ENCODE peak calls at places on chromosomes 2 and 18, in ten cellular contexts. C, K, H, O, R, P, U, I, J and V are unnamed samples.

GRCh38 chr2:21966139-21966538 is 842.4 kb downstream of the TDRD15 start:
- DNase-seq in H (no peak), K (no peak), O (no peak), R (no peak), I (no peak), P (peak; percentile 2), J (no peak), U (no peak), C (no peak), V (no peak)

GRCh38 chr2:157825885-157826284 is 50.2 kb downstream of the ACVR1 start:
- DNase-seq in U (no peak), R (no peak), K (peak; percentile 41), C (no peak), P (peak; percentile 66), O (no peak), H (no peak), J (no peak), I (no peak), V (no peak)

GRCh38 chr2:181623159-181623558 is 33.7 kb downstream of the CERKL start:
- DNase-seq in O (no peak), R (no peak), I (no peak), H (no peak), K (no peak), P (no peak), C (no peak), J (no peak), U (no peak), V (no peak)

GRCh38 chr2:216142540-216142939 is 33.4 kb downstream of the XRCC5 start:
- DNase-seq in P (peak; percentile 41), U (no peak), C (no peak), O (no peak), R (no peak), J (no peak), I (no peak), H (no peak), K (no peak), V (peak; percentile 31)

GRCh38 chr2:68318686-68319396 is 908 bp downstream of the CNRIP1 start:
- DNase-seq in O (no peak), U (peak; percentile 72), C (peak; percentile 70), I (peak; percentile 43), R (peak; percentile 60), H (peak; percentile 82), P (peak; percentile 52), J (no peak), K (peak; percentile 43), V (no peak)

GRCh38 chr2:233775414-233775813 is 2.7 kb upstream of the MROH2A start:
- DNase-seq in J (no peak), P (no peak), C (no peak), O (no peak), K (no peak), I (no peak), H (no peak), U (no peak), R (no peak), V (no peak)

GRCh38 chr2:217553689-217554088 is 449.1 kb downstream of the TNS1 start:
- DNase-seq in P (no peak), K (no peak), J (no peak), R (no peak), U (no peak), C (no peak), H (no peak), O (no peak), I (no peak), V (no peak)

GRCh38 chr2:45242161-45242741 is 233.0 kb upstream of the SIX2 start:
- DNase-seq in O (no peak), K (peak; percentile 48), U (no peak), C (no peak), H (no peak), R (no peak), J (no peak), P (peak; percentile 19), I (no peak), V (peak; percentile 57)

GRCh38 chr2:186276909-186277308 is 209.2 kb upstream of the ZC3H15 start:
- DNase-seq in O (no peak), C (no peak), U (no peak), P (no peak), R (no peak), J (no peak), K (no peak), I (no peak), H (no peak), V (no peak)

GRCh38 chr2:186273953-186274352 is 212.1 kb upstream of the ZC3H15 start:
- DNase-seq in H (no peak), P (no peak), J (no peak), R (no peak), O (no peak), K (no peak), C (no peak), U (no peak), I (no peak), V (no peak)

GRCh38 chr2:186274936-186275575 is 211.0 kb upstream of the ZC3H15 start:
- DNase-seq in U (peak; percentile 41), K (no peak), H (no peak), C (no peak), J (no peak), R (no peak), I (no peak), P (peak; percentile 26), O (no peak), V (peak; percentile 59)
- H3K4me3 ChIP-seq in U (no peak overlapping the region), K (no peak overlapping the region), H (no peak overlapping the region), C (no peak overlapping the region), J (no peak overlapping the region), R (no peak overlapping the region), I (no peak overlapping the region), P (no peak overlapping the region), O (no peak overlapping the region), V (no peak overlapping the region)

DNA sequence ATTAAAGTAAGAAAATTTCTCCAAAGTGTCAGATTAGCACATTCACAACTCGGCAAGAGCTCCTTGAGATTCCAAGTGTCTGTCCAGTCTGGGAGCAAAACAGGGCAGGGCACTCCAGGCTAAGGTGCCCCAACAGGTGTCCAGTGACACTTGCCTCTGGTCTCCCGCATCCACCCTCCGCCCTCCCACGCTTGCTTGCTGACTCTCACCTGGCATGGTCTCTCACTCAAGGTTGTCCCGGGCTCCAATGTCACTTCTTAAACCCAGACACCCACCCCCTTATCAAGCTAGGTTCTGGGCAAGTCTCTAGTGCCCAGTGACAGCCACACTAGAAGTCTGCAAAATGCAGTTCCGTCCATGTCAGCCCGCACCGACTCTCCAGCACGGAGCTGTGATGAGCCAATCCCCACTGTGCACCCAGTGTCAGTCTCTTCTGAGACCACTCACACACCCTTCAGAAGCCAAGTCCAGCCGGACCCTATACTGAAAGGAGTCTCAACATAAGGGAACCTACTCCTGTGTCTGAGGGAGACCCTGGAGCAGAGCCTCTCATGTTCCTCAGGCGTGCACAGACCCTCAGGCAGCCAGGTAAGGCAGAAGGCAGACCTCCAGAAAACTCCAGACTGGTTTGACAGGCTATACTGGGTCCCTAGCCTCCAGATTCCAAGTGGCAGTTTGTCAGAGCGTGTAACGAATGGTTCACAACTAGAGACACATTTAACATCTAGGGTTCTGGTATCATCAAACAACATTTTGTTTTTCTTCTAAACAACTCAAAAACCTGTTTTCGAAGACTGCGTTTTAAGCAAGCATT is 45.6 kb downstream of the HDLBP start:
- DNase-seq in U (no peak), O (no peak), I (no peak), P (no peak), H (no peak), K (no peak), R (no peak), J (no peak), C (no peak), V (no peak)
- H3K36me3 ChIP-seq in U (peaks cover 7% of the 10 kb centered on the region), O (no peaks in the 10 kb centered on the region), I (no peaks in the 10 kb centered on the region), P (peaks cover 42% of the 10 kb centered on the region), H (no peaks in the 10 kb centered on the region), K (peaks cover 30% of the 10 kb centered on the region), R (peaks cover 7% of the 10 kb centered on the region), J (peaks cover 6% of the 10 kb centered on the region), C (peaks cover 7% of the 10 kb centered on the region), V (peaks cover 39% of the 10 kb centered on the region)

GRCh38 chr18:12638634-12639124 is 19.2 kb downstream of the SPIRE1 start:
- DNase-seq in H (no peak), J (no peak), C (no peak), U (no peak), K (no peak), P (no peak), R (no peak), I (no peak), O (no peak), V (no peak)

GRCh38 chr18:12639990-12640880 is 17.7 kb downstream of the SPIRE1 start:
- DNase-seq in U (no peak), J (no peak), O (no peak), I (no peak), C (no peak), P (peak; percentile 92), R (no peak), K (no peak), H (no peak), V (peak; percentile 88)

GRCh38 chr18:12637901-12638633 is 19.8 kb downstream of the SPIRE1 start:
- DNase-seq in K (no peak), C (no peak), U (no peak), H (no peak), J (no peak), P (no peak), O (no peak), I (no peak), R (no peak), V (peak; percentile 12)

GRCh38 chr18:12637393-12637792 is 20.5 kb downstream of the SPIRE1 start:
- DNase-seq in U (no peak), J (no peak), P (peak; percentile 73), C (no peak), H (no peak), O (no peak), K (no peak), R (no peak), I (no peak), V (peak; percentile 40)

GRCh38 chr18:12640881-12641200 is 17.1 kb downstream of the SPIRE1 start:
- DNase-seq in U (no peak), O (no peak), C (no peak), H (no peak), K (no peak), P (no peak), J (no peak), I (no peak), R (no peak), V (no peak)
- H3K27ac ChIP-seq in U (no peak overlapping the region), O (no peak overlapping the region), C (no peak overlapping the region), H (no peak overlapping the region), K (no peak overlapping the region), P (peak overlapping the region; percentile 55), J (no peak overlapping the region), I (peak overlapping the region; percentile 65), R (no peak overlapping the region), V (peak overlapping the region; percentile 79)

GRCh38 chr2:240066489-240066888 is 13.2 kb upstream of the OR6B3 start:
- DNase-seq in J (no peak), U (no peak), O (no peak), H (no peak), K (no peak), I (no peak), R (no peak), P (no peak), C (no peak), V (no peak)

GRCh38 chr2:240068193-240068592 is 14.9 kb upstream of the OR6B3 start:
- DNase-seq in U (no peak), H (no peak), I (no peak), P (no peak), O (no peak), R (no peak), C (no peak), J (no peak), K (no peak), V (no peak)

GRCh38 chr2:240069846-240070245 is 16.5 kb upstream of the OR6B3 start:
- DNase-seq in U (no peak), I (no peak), K (no peak), C (no peak), O (no peak), R (no peak), P (peak; percentile 5), J (no peak), H (no peak), V (no peak)

GRCh38 chr2:240060977-240061591 is 7.8 kb upstream of the OR6B3 start:
- DNase-seq in I (no peak), O (peak; percentile 29), C (no peak), R (no peak), K (no peak), U (peak; percentile 69), P (peak; percentile 60), H (no peak), J (no peak), V (peak; percentile 65)

GRCh38 chr2:240064898-240065297 is 11.6 kb upstream of the OR6B3 start:
- DNase-seq in H (no peak), R (no peak), K (no peak), P (no peak), C (no peak), J (no peak), I (no peak), O (no peak), U (no peak), V (no peak)
- H3K4me3 ChIP-seq in H (no peak overlapping the region), R (no peak overlapping the region), K (no peak overlapping the region), P (no peak overlapping the region), C (no peak overlapping the region), J (no peak overlapping the region), I (no peak overlapping the region), O (no peak overlapping the region), U (no peak overlapping the region), V (no peak overlapping the region)